ENCODE peak calls at places on chromosomes 11 and 22, in four cellular contexts. One of them, this sample, is unnamed.

GRCh38 chr22:49083607-49084006 is 744.1 kb downstream of the BRD1 start:
- DNase-seq in astrocyte of the cerebellum: no peak
- DNase-seq in OCI-LY7: no peak
- DNase-seq in uterus: no peak
- DNase-seq in this sample: no peak

GRCh38 chr11:30863177-30863576 is 277.0 kb upstream of the MPPED2 start:
- DNase-seq in astrocyte of the cerebellum: no peak
- DNase-seq in OCI-LY7: no peak
- DNase-seq in uterus: no peak
- DNase-seq in this sample: no peak

GRCh38 chr11:11349870-11350325 is 3.2 kb downstream of the CSNK2A3 start:
- DNase-seq in astrocyte of the cerebellum: peak; percentile 87
- DNase-seq in OCI-LY7: no peak
- DNase-seq in uterus: peak; percentile 31
- DNase-seq in this sample: no peak

GRCh38 chr11:57498540-57498939 is 17.0 kb downstream of the SLC43A1 start:
- DNase-seq in astrocyte of the cerebellum: no peak
- DNase-seq in OCI-LY7: no peak
- DNase-seq in uterus: no peak
- DNase-seq in this sample: no peak

GRCh38 chr11:106644824-106645223 is 373.5 kb downstream of the GUCY1A2 start:
- DNase-seq in astrocyte of the cerebellum: no peak
- DNase-seq in OCI-LY7: no peak
- DNase-seq in uterus: no peak
- DNase-seq in this sample: peak; percentile 26

GRCh38 chr11:94032066-94032465 is 10.9 kb downstream of the HEPHL1 start:
- DNase-seq in astrocyte of the cerebellum: no peak
- DNase-seq in OCI-LY7: no peak
- DNase-seq in uterus: no peak
- DNase-seq in this sample: no peak

GRCh38 chr22:36358533-36359171 is 29.1 kb downstream of the MYH9 start:
- DNase-seq in astrocyte of the cerebellum: no peak
- DNase-seq in OCI-LY7: no peak
- DNase-seq in uterus: no peak
- DNase-seq in this sample: no peak

GRCh38 chr11:1780700-1781592 is 17.2 kb upstream of the CTSD start:
- DNase-seq in astrocyte of the cerebellum: no peak
- DNase-seq in OCI-LY7: no peak
- DNase-seq in uterus: no peak
- DNase-seq in this sample: no peak

GRCh38 chr11:86167499-86168161 is 76.9 kb upstream of the EED start:
- DNase-seq in astrocyte of the cerebellum: no peak
- DNase-seq in OCI-LY7: no peak
- DNase-seq in uterus: no peak
- DNase-seq in this sample: no peak

GRCh38 chr22:33274214-33274828 is 216.1 kb upstream of the SYN3 start:
- DNase-seq in astrocyte of the cerebellum: no peak
- DNase-seq in OCI-LY7: peak; percentile 87
- DNase-seq in uterus: no peak
- DNase-seq in this sample: no peak

GRCh38 chr11:118263694-118264567 is at the start of gene MPZL2:
- DNase-seq in astrocyte of the cerebellum: no peak
- DNase-seq in OCI-LY7: no peak
- DNase-seq in uterus: peak; percentile 31
- DNase-seq in this sample: no peak

GRCh38 chr22:44721206-44721605 is 19.2 kb downstream of the PRR5 start:
- DNase-seq in astrocyte of the cerebellum: no peak
- DNase-seq in OCI-LY7: peak; percentile 14
- DNase-seq in uterus: no peak
- DNase-seq in this sample: no peak

GRCh38 chr22:22721681-22722309 is 77.4 kb downstream of the GGTLC2 start:
- DNase-seq in astrocyte of the cerebellum: no peak
- DNase-seq in OCI-LY7: no peak
- DNase-seq in uterus: no peak
- DNase-seq in this sample: peak; percentile 38

GRCh38 chr11:72643547-72643946 is 30.7 kb downstream of the PDE2A start:
- DNase-seq in astrocyte of the cerebellum: no peak
- DNase-seq in OCI-LY7: no peak
- DNase-seq in uterus: no peak
- DNase-seq in this sample: peak; percentile 27

GRCh38 chr22:30279389-30279788 is 9.9 kb downstream of the CASTOR1 start:
- DNase-seq in astrocyte of the cerebellum: no peak
- DNase-seq in OCI-LY7: no peak
- DNase-seq in uterus: no peak
- DNase-seq in this sample: no peak

GRCh38 chr11:123063396-123064267 is 1.7 kb upstream of the HSPA8 start:
- DNase-seq in astrocyte of the cerebellum: peak; percentile 29
- DNase-seq in OCI-LY7: peak; percentile 69
- DNase-seq in uterus: peak; percentile 47
- DNase-seq in this sample: peak; percentile 52

GRCh38 chr11:109490953-109491733 is 69.2 kb downstream of the C11orf87 start:
- DNase-seq in astrocyte of the cerebellum: peak; percentile 2
- DNase-seq in OCI-LY7: no peak
- DNase-seq in uterus: no peak
- DNase-seq in this sample: no peak

GRCh38 chr11:66559141-66559861 is 9.1 kb downstream of the CTSF start:
- DNase-seq in astrocyte of the cerebellum: no peak
- DNase-seq in OCI-LY7: no peak
- DNase-seq in uterus: peak; percentile 46
- DNase-seq in this sample: no peak

GRCh38 chr11:13962562-13963168 is at the start of gene SPON1:
- DNase-seq in astrocyte of the cerebellum: no peak
- DNase-seq in OCI-LY7: no peak
- DNase-seq in uterus: peak; percentile 42
- DNase-seq in this sample: no peak

GRCh38 chr22:27851974-27852713 is 50.6 kb upstream of the MN1 start:
- DNase-seq in astrocyte of the cerebellum: no peak
- DNase-seq in OCI-LY7: no peak
- DNase-seq in uterus: no peak
- DNase-seq in this sample: no peak

GRCh38 chr22:46081036-46081830 is 69.1 kb upstream of the PPARA start:
- DNase-seq in astrocyte of the cerebellum: no peak
- DNase-seq in OCI-LY7: no peak
- DNase-seq in uterus: peak; percentile 46
- DNase-seq in this sample: no peak

GRCh38 chr11:100695911-100696310 is 8.8 kb downstream of the ARHGAP42 start:
- DNase-seq in astrocyte of the cerebellum: no peak
- DNase-seq in OCI-LY7: no peak
- DNase-seq in uterus: no peak
- DNase-seq in this sample: no peak

GRCh38 chr22:25357606-25358420 is 138.4 kb downstream of the CRYBB2 start:
- DNase-seq in astrocyte of the cerebellum: no peak
- DNase-seq in OCI-LY7: no peak
- DNase-seq in uterus: no peak
- DNase-seq in this sample: no peak

GRCh38 chr11:126080206-126080941 is 17.7 kb upstream of the CDON start:
- DNase-seq in astrocyte of the cerebellum: no peak
- DNase-seq in OCI-LY7: no peak
- DNase-seq in uterus: peak; percentile 59
- DNase-seq in this sample: no peak

GRCh38 chr11:12243511-12243910 is 133.1 kb downstream of the MICAL2 start:
- DNase-seq in astrocyte of the cerebellum: no peak
- DNase-seq in OCI-LY7: no peak
- DNase-seq in uterus: no peak
- DNase-seq in this sample: no peak

GRCh38 chr11:2077061-2077802 is 62.0 kb downstream of the IGF2 start:
- DNase-seq in astrocyte of the cerebellum: no peak
- DNase-seq in OCI-LY7: no peak
- DNase-seq in uterus: no peak
- DNase-seq in this sample: peak; percentile 32

GRCh38 chr11:111455291-111456085 is 56.7 kb downstream of the BTG4 start:
- DNase-seq in astrocyte of the cerebellum: no peak
- DNase-seq in OCI-LY7: no peak
- DNase-seq in uterus: no peak
- DNase-seq in this sample: no peak

GRCh38 chr11:95993438-95994339 is 69.8 kb upstream of the MTMR2 start:
- DNase-seq in astrocyte of the cerebellum: no peak
- DNase-seq in OCI-LY7: no peak
- DNase-seq in uterus: no peak
- DNase-seq in this sample: no peak

GRCh38 chr11:57761301-57762234 is at the start of gene CTNND1:
- DNase-seq in astrocyte of the cerebellum: peak; percentile 98
- DNase-seq in OCI-LY7: no peak
- DNase-seq in uterus: peak; percentile 95
- DNase-seq in this sample: peak; percentile 93

GRCh38 chr22:26188341-26188740 is 19.1 kb downstream of the SEZ6L start:
- DNase-seq in astrocyte of the cerebellum: no peak
- DNase-seq in OCI-LY7: no peak
- DNase-seq in uterus: no peak
- DNase-seq in this sample: no peak

GRCh38 chr22:24433868-24434471 is 6.6 kb downstream of the ADORA2A start:
- DNase-seq in astrocyte of the cerebellum: no peak
- DNase-seq in OCI-LY7: peak; percentile 92
- DNase-seq in uterus: no peak
- DNase-seq in this sample: peak; percentile 31

GRCh38 chr11:18617688-18618340 is 16.3 kb downstream of the SPTY2D1 start:
- DNase-seq in astrocyte of the cerebellum: peak; percentile 56
- DNase-seq in OCI-LY7: no peak
- DNase-seq in uterus: no peak
- DNase-seq in this sample: no peak

GRCh38 chr11:128182844-128183243 is 404.5 kb downstream of the ETS1 start:
- DNase-seq in astrocyte of the cerebellum: no peak
- DNase-seq in OCI-LY7: no peak
- DNase-seq in uterus: no peak
- DNase-seq in this sample: no peak

GRCh38 chr11:59778122-59778521 is 22.9 kb downstream of the STX3 start:
- DNase-seq in astrocyte of the cerebellum: no peak
- DNase-seq in OCI-LY7: no peak
- DNase-seq in uterus: no peak
- DNase-seq in this sample: no peak

GRCh38 chr11:63549411-63549810 is 12.8 kb downstream of the PLAAT4 start:
- DNase-seq in astrocyte of the cerebellum: no peak
- DNase-seq in OCI-LY7: no peak
- DNase-seq in uterus: no peak
- DNase-seq in this sample: no peak

GRCh38 chr11:86692317-86692716 is 19.9 kb upstream of the ME3 start:
- DNase-seq in astrocyte of the cerebellum: no peak
- DNase-seq in OCI-LY7: no peak
- DNase-seq in uterus: no peak
- DNase-seq in this sample: no peak

GRCh38 chr11:1963864-1964263 is 16.7 kb downstream of the MRPL23 start:
- DNase-seq in astrocyte of the cerebellum: no peak
- DNase-seq in OCI-LY7: no peak
- DNase-seq in uterus: peak; percentile 16
- DNase-seq in this sample: no peak

GRCh38 chr11:121533556-121534050 is 80.8 kb upstream of the SORL1-AS1 start:
- DNase-seq in astrocyte of the cerebellum: no peak
- DNase-seq in OCI-LY7: peak; percentile 25
- DNase-seq in uterus: no peak
- DNase-seq in this sample: no peak

GRCh38 chr22:45072322-45072903 is 62.6 kb upstream of the PHF21B start:
- DNase-seq in astrocyte of the cerebellum: peak; percentile 35
- DNase-seq in OCI-LY7: no peak
- DNase-seq in uterus: no peak
- DNase-seq in this sample: no peak

GRCh38 chr11:61507962-61508824 is at the start of gene LRRC10B:
- DNase-seq in astrocyte of the cerebellum: no peak
- DNase-seq in OCI-LY7: no peak
- DNase-seq in uterus: no peak
- DNase-seq in this sample: no peak
- TF ChIP-seq CTCF in astrocyte of the cerebellum: no peak
- TF ChIP-seq CTCF in OCI-LY7: no peak
- TF ChIP-seq CTCF in uterus: no peak
- TF ChIP-seq CTCF in this sample: no peak

DNA sequence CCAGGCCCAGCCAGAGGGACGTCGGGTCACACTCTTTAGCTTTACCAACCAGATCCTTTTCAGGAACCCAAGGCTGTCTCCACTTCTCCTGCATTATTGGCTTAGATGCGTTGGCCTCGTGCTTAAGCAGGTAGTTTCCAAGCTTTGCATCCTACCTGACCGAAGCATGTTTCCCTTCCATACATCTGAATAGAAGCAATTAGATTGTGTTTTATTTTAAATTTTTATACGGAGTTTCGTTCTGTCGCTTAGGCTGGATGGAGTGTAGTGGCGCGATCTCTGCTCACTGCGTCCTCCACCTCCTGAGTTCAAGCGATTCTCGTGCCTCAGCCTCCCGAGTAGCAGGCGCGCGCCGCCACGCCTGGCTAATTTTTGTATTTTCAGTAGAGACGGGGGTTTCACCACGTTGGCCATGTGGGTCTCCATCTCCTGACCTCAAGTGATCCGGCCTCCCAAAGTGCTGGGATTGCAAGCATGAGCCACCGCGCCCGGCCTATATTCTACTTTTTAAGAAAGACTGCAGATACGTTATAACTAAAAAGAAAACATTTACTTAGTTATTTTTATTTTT is 677 bp downstream of the DYNC2H1 start:
- DNase-seq in astrocyte of the cerebellum: no peak
- DNase-seq in OCI-LY7: no peak
- DNase-seq in uterus: peak; percentile 15
- DNase-seq in this sample: no peak
- H3K4me3 ChIP-seq in astrocyte of the cerebellum: peak overlapping the region; percentile 60
- H3K4me3 ChIP-seq in OCI-LY7: peak overlapping the region; percentile 67
- H3K4me3 ChIP-seq in uterus: peak overlapping the region; percentile 51
- H3K4me3 ChIP-seq in this sample: peak overlapping the region; percentile 60

DNA sequence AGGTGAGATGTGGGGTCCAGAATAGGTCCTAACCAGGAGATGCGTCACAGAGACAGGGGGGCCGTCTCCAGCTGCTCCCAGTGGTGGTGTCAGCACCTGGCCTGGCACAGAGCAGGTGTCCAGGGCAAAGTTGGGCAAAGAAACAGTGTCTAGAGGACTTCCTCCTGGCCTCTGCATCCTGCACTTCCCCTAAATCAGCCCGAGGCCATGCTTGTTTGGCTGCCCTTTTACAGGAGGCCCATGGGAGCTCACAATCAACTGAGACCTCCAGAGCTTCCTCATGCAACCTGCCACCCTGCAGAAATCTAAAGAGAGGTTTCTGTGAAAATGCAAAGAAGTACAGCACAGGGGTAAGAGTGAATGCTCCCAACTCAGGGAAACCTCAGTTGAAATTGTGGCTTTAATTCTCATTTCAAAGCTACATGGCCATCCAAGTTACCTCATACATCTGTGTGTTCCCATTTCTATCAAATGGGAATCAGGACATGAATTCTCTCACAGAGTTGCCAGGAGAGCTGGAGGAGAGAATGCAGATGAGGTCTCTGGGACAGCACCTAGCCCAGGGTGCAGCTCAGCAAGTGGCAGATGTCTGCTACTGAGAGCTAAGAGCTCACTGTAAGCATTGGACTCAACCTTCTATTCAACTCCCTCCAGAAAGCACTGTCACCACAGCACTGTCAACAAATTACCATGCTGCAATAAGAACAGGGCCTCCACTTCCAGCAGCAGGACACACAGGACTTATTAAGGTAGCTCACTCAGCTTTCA is 32.6 kb downstream of the TCIRG1 start:
- DNase-seq in astrocyte of the cerebellum: no peak
- DNase-seq in OCI-LY7: no peak
- DNase-seq in uterus: no peak
- DNase-seq in this sample: no peak
- TF ChIP-seq CTCF in astrocyte of the cerebellum: no peak
- TF ChIP-seq CTCF in OCI-LY7: no peak
- TF ChIP-seq CTCF in uterus: no peak
- TF ChIP-seq CTCF in this sample: no peak

GRCh38 chr11:114058026-114058706 is 1.3 kb upstream of the ZBTB16 start:
- DNase-seq in astrocyte of the cerebellum: no peak
- DNase-seq in OCI-LY7: no peak
- DNase-seq in uterus: peak; percentile 57
- DNase-seq in this sample: no peak
- H3K4me3 ChIP-seq in astrocyte of the cerebellum: peak overlapping the region; percentile 85
- H3K4me3 ChIP-seq in OCI-LY7: no peak overlapping the region
- H3K4me3 ChIP-seq in uterus: no peak overlapping the region
- H3K4me3 ChIP-seq in this sample: peak overlapping the region; percentile 91